ENCODE peak calls at places on chromosomes 1 and 21, in nine cellular contexts. One of them, this sample, is unnamed.

GRCh38 chr1:96973605-96974004 is 252.0 kb downstream of the PTBP2 start:
- DNase-seq in aorta: no peak
- DNase-seq in A549: no peak
- DNase-seq in heart right ventricle: peak; percentile 11
- DNase-seq in GM23248: no peak
- DNase-seq in endothelial cell of umbilical vein: no peak
- DNase-seq in testis: no peak
- DNase-seq in WERI-Rb-1: no peak
- DNase-seq in brain microvascular endothelial cell: no peak
- DNase-seq in this sample: no peak

GRCh38 chr21:43283136-43283924 is 114.5 kb downstream of the CRYAA start:
- DNase-seq in testis: no peak
- DNase-seq in A549: no peak
- DNase-seq in WERI-Rb-1: no peak
- DNase-seq in brain microvascular endothelial cell: no peak
- DNase-seq in endothelial cell of umbilical vein: no peak
- DNase-seq in GM23248: peak; percentile 11
- DNase-seq in aorta: peak; percentile 42
- DNase-seq in heart right ventricle: no peak
- DNase-seq in this sample: no peak

GRCh38 chr1:86429830-86430229 is 5.9 kb downstream of the CLCA2 start:
- DNase-seq in endothelial cell of umbilical vein: peak; percentile 81
- DNase-seq in brain microvascular endothelial cell: peak; percentile 89
- DNase-seq in heart right ventricle: peak; percentile 55
- DNase-seq in A549: no peak
- DNase-seq in aorta: peak; percentile 73
- DNase-seq in GM23248: peak; percentile 96
- DNase-seq in WERI-Rb-1: no peak
- DNase-seq in testis: peak; percentile 25
- DNase-seq in this sample: peak; percentile 73

GRCh38 chr1:169368406-169368769 is 393 bp downstream of the BLZF1 start:
- DNase-seq in A549: no peak
- DNase-seq in aorta: no peak
- DNase-seq in testis: no peak
- DNase-seq in brain microvascular endothelial cell: peak; percentile 4
- DNase-seq in WERI-Rb-1: peak; percentile 5
- DNase-seq in heart right ventricle: no peak
- DNase-seq in GM23248: peak; percentile 55
- DNase-seq in endothelial cell of umbilical vein: peak; percentile 51
- DNase-seq in this sample: no peak

GRCh38 chr1:17539526-17540254 is at the start of gene ARHGEF10L:
- DNase-seq in aorta: no peak
- DNase-seq in brain microvascular endothelial cell: no peak
- DNase-seq in testis: peak; percentile 32
- DNase-seq in heart right ventricle: peak; percentile 22
- DNase-seq in endothelial cell of umbilical vein: no peak
- DNase-seq in A549: no peak
- DNase-seq in GM23248: peak; percentile 79
- DNase-seq in WERI-Rb-1: no peak
- DNase-seq in this sample: no peak

GRCh38 chr1:167409183-167409582 is 109.1 kb downstream of the CD247 start:
- DNase-seq in heart right ventricle: no peak
- DNase-seq in endothelial cell of umbilical vein: no peak
- DNase-seq in brain microvascular endothelial cell: no peak
- DNase-seq in WERI-Rb-1: no peak
- DNase-seq in GM23248: no peak
- DNase-seq in aorta: no peak
- DNase-seq in A549: no peak
- DNase-seq in testis: no peak
- DNase-seq in this sample: no peak

GRCh38 chr1:73910466-73910865 is 287.5 kb downstream of the LRRIQ3 start:
- DNase-seq in aorta: no peak
- DNase-seq in heart right ventricle: no peak
- DNase-seq in endothelial cell of umbilical vein: no peak
- DNase-seq in testis: no peak
- DNase-seq in WERI-Rb-1: no peak
- DNase-seq in GM23248: no peak
- DNase-seq in A549: no peak
- DNase-seq in brain microvascular endothelial cell: no peak
- DNase-seq in this sample: no peak

GRCh38 chr21:37866027-37866426 is 50.2 kb downstream of the KCNJ6 start:
- DNase-seq in GM23248: peak; percentile 55
- DNase-seq in A549: no peak
- DNase-seq in endothelial cell of umbilical vein: no peak
- DNase-seq in aorta: no peak
- DNase-seq in testis: no peak
- DNase-seq in WERI-Rb-1: peak; percentile 19
- DNase-seq in brain microvascular endothelial cell: no peak
- DNase-seq in heart right ventricle: no peak
- DNase-seq in this sample: peak; percentile 40

GRCh38 chr1:32199717-32200072 is 700 bp upstream of the CCDC28B start:
- DNase-seq in testis: peak; percentile 78
- DNase-seq in endothelial cell of umbilical vein: no peak
- DNase-seq in brain microvascular endothelial cell: no peak
- DNase-seq in aorta: peak; percentile 61
- DNase-seq in A549: no peak
- DNase-seq in heart right ventricle: peak; percentile 77
- DNase-seq in GM23248: peak; percentile 57
- DNase-seq in WERI-Rb-1: no peak
- DNase-seq in this sample: no peak

GRCh38 chr1:172746091-172746949 is 87.4 kb downstream of the FASLG start:
- DNase-seq in GM23248: peak; percentile 97
- DNase-seq in testis: no peak
- DNase-seq in brain microvascular endothelial cell: peak; percentile 97
- DNase-seq in A549: peak; percentile 51
- DNase-seq in heart right ventricle: no peak
- DNase-seq in WERI-Rb-1: no peak
- DNase-seq in endothelial cell of umbilical vein: peak; percentile 90
- DNase-seq in aorta: no peak
- DNase-seq in this sample: peak; percentile 98

GRCh38 chr1:98048234-98048633 is 127.4 kb upstream of the DPYD start:
- DNase-seq in aorta: peak; percentile 87
- DNase-seq in testis: peak; percentile 89
- DNase-seq in brain microvascular endothelial cell: peak; percentile 87
- DNase-seq in endothelial cell of umbilical vein: peak; percentile 84
- DNase-seq in heart right ventricle: peak; percentile 76
- DNase-seq in WERI-Rb-1: peak; percentile 58
- DNase-seq in GM23248: peak; percentile 94
- DNase-seq in A549: peak; percentile 26
- DNase-seq in this sample: no peak

DNA sequence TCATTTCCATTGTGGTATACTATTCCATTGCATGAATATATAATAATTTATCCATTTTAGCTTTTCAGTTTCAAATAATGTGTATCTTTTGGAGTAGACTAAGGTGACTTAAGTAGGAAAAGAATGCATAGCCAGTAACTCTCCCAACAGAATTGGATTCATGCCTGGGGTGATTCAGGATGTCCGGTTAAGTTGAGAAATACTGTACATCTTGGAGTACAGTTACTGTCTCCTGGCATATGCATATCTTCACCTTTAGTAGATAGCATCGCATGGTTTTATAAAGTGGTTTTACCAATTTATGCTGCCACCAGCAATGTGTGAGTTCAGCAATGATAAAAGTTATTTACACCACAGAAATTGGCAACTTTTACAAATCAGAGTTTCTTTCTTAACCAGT is 18.6 kb upstream of the SLC6A9 start:
- DNase-seq in heart right ventricle: no peak
- DNase-seq in endothelial cell of umbilical vein: peak; percentile 12
- DNase-seq in testis: no peak
- DNase-seq in A549: no peak
- DNase-seq in aorta: no peak
- DNase-seq in GM23248: peak; percentile 96
- DNase-seq in WERI-Rb-1: no peak
- DNase-seq in brain microvascular endothelial cell: peak; percentile 85
- DNase-seq in this sample: no peak
- H3K27ac ChIP-seq in heart right ventricle: peak overlapping the region; percentile 67
- H3K27ac ChIP-seq in endothelial cell of umbilical vein: no peak overlapping the region
- H3K27ac ChIP-seq in testis: no peak overlapping the region
- H3K27ac ChIP-seq in A549: peak overlapping the region; percentile 91
- H3K27ac ChIP-seq in aorta: no peak overlapping the region
- H3K27ac ChIP-seq in GM23248: peak overlapping the region; percentile 96
- H3K27ac ChIP-seq in WERI-Rb-1: no peak overlapping the region
- H3K27ac ChIP-seq in brain microvascular endothelial cell: peak overlapping the region; percentile 86
- H3K27ac ChIP-seq in this sample: peak overlapping the region; percentile 76

GRCh38 chr1:227753999-227754764 is 18.9 kb downstream of the SNAP47 start:
- DNase-seq in WERI-Rb-1: no peak
- DNase-seq in testis: no peak
- DNase-seq in endothelial cell of umbilical vein: no peak
- DNase-seq in GM23248: peak; percentile 76
- DNase-seq in brain microvascular endothelial cell: no peak
- DNase-seq in aorta: no peak
- DNase-seq in heart right ventricle: peak; percentile 76
- DNase-seq in A549: no peak
- DNase-seq in this sample: no peak
- H3K27ac ChIP-seq in WERI-Rb-1: no peak overlapping the region
- H3K27ac ChIP-seq in testis: no peak overlapping the region
- H3K27ac ChIP-seq in endothelial cell of umbilical vein: no peak overlapping the region
- H3K27ac ChIP-seq in GM23248: no peak overlapping the region
- H3K27ac ChIP-seq in brain microvascular endothelial cell: no peak overlapping the region
- H3K27ac ChIP-seq in aorta: no peak overlapping the region
- H3K27ac ChIP-seq in heart right ventricle: no peak overlapping the region
- H3K27ac ChIP-seq in A549: no peak overlapping the region
- H3K27ac ChIP-seq in this sample: no peak overlapping the region

GRCh38 chr1:9651565-9652378 is at the start of gene PIK3CD:
- DNase-seq in testis: peak; percentile 20
- DNase-seq in A549: no peak
- DNase-seq in aorta: peak; percentile 65
- DNase-seq in brain microvascular endothelial cell: peak; percentile 8
- DNase-seq in endothelial cell of umbilical vein: no peak
- DNase-seq in WERI-Rb-1: peak; percentile 48
- DNase-seq in GM23248: peak; percentile 70
- DNase-seq in heart right ventricle: no peak
- DNase-seq in this sample: no peak
- H3K27ac ChIP-seq in testis: peak within 1 kb of the TSS; percentile 50
- H3K27ac ChIP-seq in A549: peak within 1 kb of the TSS; percentile 55
- H3K27ac ChIP-seq in aorta: no peak within 1 kb of the TSS
- H3K27ac ChIP-seq in brain microvascular endothelial cell: no peak within 1 kb of the TSS
- H3K27ac ChIP-seq in endothelial cell of umbilical vein: no peak within 1 kb of the TSS
- H3K27ac ChIP-seq in WERI-Rb-1: no peak within 1 kb of the TSS
- H3K27ac ChIP-seq in GM23248: no peak within 1 kb of the TSS
- H3K27ac ChIP-seq in heart right ventricle: peak within 1 kb of the TSS; percentile 96
- H3K27ac ChIP-seq in this sample: no peak within 1 kb of the TSS

DNA sequence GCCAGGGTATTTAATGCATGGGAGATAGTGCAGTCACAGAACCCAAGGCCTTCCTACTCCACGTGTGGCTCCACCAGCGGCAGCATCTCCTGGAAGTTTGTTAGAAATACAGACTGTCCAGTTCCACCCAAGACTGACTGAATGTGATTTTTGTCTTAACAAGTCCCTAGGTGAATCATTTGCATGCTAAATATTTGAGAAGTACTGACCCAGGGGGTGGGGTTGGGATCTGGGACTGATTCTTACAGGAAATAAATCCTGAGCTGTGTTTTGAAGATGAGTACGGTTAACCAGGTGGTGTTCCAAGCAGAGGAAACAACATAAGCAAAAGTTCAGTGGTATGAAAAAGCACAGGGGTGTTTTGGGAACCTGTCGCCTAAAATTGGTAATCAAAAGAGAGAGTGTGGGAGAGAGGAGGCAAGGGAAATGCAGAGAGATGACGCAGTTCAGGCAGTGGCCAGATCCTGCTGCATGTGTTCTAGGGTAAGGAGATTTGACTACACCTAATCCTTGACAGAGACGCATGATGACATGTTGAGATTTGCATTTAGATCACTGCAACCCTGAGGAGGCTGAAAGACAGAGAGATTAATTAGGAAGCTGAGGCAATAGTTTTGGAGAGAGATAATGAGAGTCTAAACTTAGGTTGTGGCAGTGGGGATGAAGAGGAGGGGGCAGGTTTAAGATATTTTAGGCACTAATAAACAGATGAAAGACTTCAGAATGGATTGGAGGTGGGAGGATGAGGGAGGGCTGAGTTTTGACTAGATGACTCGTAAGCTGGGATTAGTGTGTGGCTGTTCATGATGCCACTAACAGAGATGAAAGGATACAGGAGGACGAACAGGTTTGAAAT is 3.7 kb upstream of the ZNF326 start:
- DNase-seq in testis: no peak
- DNase-seq in aorta: no peak
- DNase-seq in endothelial cell of umbilical vein: no peak
- DNase-seq in A549: no peak
- DNase-seq in heart right ventricle: no peak
- DNase-seq in brain microvascular endothelial cell: no peak
- DNase-seq in GM23248: peak; percentile 34
- DNase-seq in WERI-Rb-1: peak; percentile 65
- DNase-seq in this sample: peak; percentile 37
- H3K27ac ChIP-seq in testis: no peak overlapping the region
- H3K27ac ChIP-seq in aorta: no peak overlapping the region
- H3K27ac ChIP-seq in endothelial cell of umbilical vein: no peak overlapping the region
- H3K27ac ChIP-seq in A549: peak overlapping the region; percentile 25
- H3K27ac ChIP-seq in heart right ventricle: no peak overlapping the region
- H3K27ac ChIP-seq in brain microvascular endothelial cell: no peak overlapping the region
- H3K27ac ChIP-seq in GM23248: no peak overlapping the region
- H3K27ac ChIP-seq in WERI-Rb-1: peak overlapping the region; percentile 56
- H3K27ac ChIP-seq in this sample: peak overlapping the region; percentile 67

DNA sequence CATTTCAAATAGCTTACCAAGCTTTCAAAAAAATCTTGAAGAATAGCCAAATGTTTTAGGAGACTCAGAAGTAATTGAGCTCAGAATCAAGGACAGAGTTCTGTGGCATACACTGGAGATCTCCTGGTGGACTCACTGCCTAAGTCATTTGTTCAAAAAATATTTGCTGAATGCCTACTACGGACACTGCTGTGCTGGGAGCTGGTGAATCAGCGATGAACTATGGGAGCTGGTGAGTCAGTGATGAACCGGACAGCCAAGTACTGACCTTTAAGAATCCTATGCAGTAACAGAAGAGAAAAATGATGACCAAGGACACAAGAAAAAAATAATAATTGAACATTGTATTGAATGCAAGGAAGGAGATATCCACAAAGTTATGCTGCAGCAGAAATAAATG is 717.9 kb upstream of the CXADR start:
- DNase-seq in WERI-Rb-1: no peak
- DNase-seq in brain microvascular endothelial cell: peak; percentile 97
- DNase-seq in heart right ventricle: no peak
- DNase-seq in aorta: no peak
- DNase-seq in A549: peak; percentile 1
- DNase-seq in testis: no peak
- DNase-seq in endothelial cell of umbilical vein: peak; percentile 77
- DNase-seq in GM23248: peak; percentile 93
- DNase-seq in this sample: peak; percentile 5
- H3K27ac ChIP-seq in WERI-Rb-1: no peak overlapping the region
- H3K27ac ChIP-seq in brain microvascular endothelial cell: peak overlapping the region; percentile 8
- H3K27ac ChIP-seq in heart right ventricle: no peak overlapping the region
- H3K27ac ChIP-seq in aorta: no peak overlapping the region
- H3K27ac ChIP-seq in A549: peak overlapping the region; percentile 55
- H3K27ac ChIP-seq in testis: no peak overlapping the region
- H3K27ac ChIP-seq in endothelial cell of umbilical vein: no peak overlapping the region
- H3K27ac ChIP-seq in GM23248: peak overlapping the region; percentile 49
- H3K27ac ChIP-seq in this sample: no peak overlapping the region

This sample was measured in epithelial cell of prostate.